ENCODE peak calls at places on chromosomes 7 and 10, in five cellular contexts. H, B, G, S and K are unnamed samples.

GRCh38 chr10:50510517-50511473 is 113.0 kb downstream of the SGMS1 start:
- DNase-seq in H (no peak), B (no peak), G (no peak), S (no peak), K (peak)

GRCh38 chr7:80087051-80087767 is 47.4 kb upstream of the GNAI1 start:
- DNase-seq in H (no peak), B (peak), G (no peak), S (no peak), K (no peak)

GRCh38 chr7:43481905-43482678 is 100.8 kb upstream of the STK17A start:
- DNase-seq in H (no peak), B (no peak), G (no peak), S (no peak), K (no peak)

GRCh38 chr7:27162930-27163775 is 2.2 kb downstream of the HOXA9 start:
- DNase-seq in H (peak), B (no peak), G (no peak), S (no peak), K (no peak)

GRCh38 chr10:77582710-77583115 is 54.9 kb downstream of the KCNMA1 start:
- DNase-seq in H (peak), B (peak), G (no peak), S (no peak), K (no peak)

GRCh38 chr7:138945806-138946205 is 35.4 kb downstream of the KIAA1549 start:
- DNase-seq in H (no peak), B (no peak), G (no peak), S (no peak), K (no peak)

GRCh38 chr7:107201795-107202450 is 33.1 kb downstream of the HBP1 start:
- DNase-seq in H (no peak), B (peak), G (peak), S (peak), K (peak)

GRCh38 chr7:151312356-151312755 is 29.3 kb upstream of the NUB1 start:
- DNase-seq in H (no peak), B (no peak), G (no peak), S (no peak), K (no peak)

GRCh38 chr10:36163827-36164226 is 521.7 kb upstream of the FZD8 start:
- DNase-seq in H (no peak), B (no peak), G (no peak), S (no peak), K (no peak)

GRCh38 chr7:22256702-22257101 is 100.3 kb downstream of the RAPGEF5 start:
- DNase-seq in H (no peak), B (no peak), G (no peak), S (no peak), K (no peak)

GRCh38 chr10:22805304-22805703 is 90.9 kb upstream of the PIP4K2A start:
- DNase-seq in H (no peak), B (peak), G (no peak), S (peak), K (no peak)

GRCh38 chr7:129193892-129194291 is 5.5 kb downstream of the SMO start:
- DNase-seq in H (no peak), B (no peak), G (no peak), S (no peak), K (no peak)

GRCh38 chr7:107643938-107644703 is 16.5 kb upstream of the SLC26A4 start:
- DNase-seq in H (no peak), B (no peak), G (no peak), S (no peak), K (no peak)

GRCh38 chr10:82221750-82222149 is 346.8 kb downstream of the NRG3 start:
- DNase-seq in H (no peak), B (peak), G (no peak), S (no peak), K (peak)

GRCh38 chr7:151930695-151931094 is 25.6 kb upstream of the GALNTL5 start:
- DNase-seq in H (no peak), B (no peak), G (no peak), S (no peak), K (no peak)

GRCh38 chr7:139640678-139641077 is 117.2 kb downstream of the CLEC2L start:
- DNase-seq in H (no peak), B (no peak), G (no peak), S (no peak), K (no peak)

GRCh38 chr7:116399808-116400207 is 99.7 kb upstream of the CAV2 start:
- DNase-seq in H (no peak), B (peak), G (no peak), S (no peak), K (no peak)